ENCODE peak calls at places on chromosomes 5 and 9, in seven cellular contexts. M is uterus, Z is Peyer's patch, A is sigmoid colon, V is testis, Q is HepG2, U is transverse colon. O is an unnamed sample.

GRCh38 chr5:15008476-15008875 is 136.9 kb upstream of the ANKH start:
- DNase-seq in U (peak; percentile 87), Z (peak; percentile 34), Q (peak; percentile 95), V (peak; percentile 26), A (peak; percentile 96), M (peak; percentile 83), O (peak; percentile 95)

GRCh38 chr5:175836741-175837729 is 34.3 kb upstream of the CPLX2 start:
- DNase-seq in A (no peak), Q (no peak), V (no peak), U (no peak), Z (no peak), M (no peak), O (no peak)

GRCh38 chr9:117268847-117269452 is 145.9 kb downstream of the ASTN2 start:
- DNase-seq in A (no peak), U (no peak), M (no peak), Q (no peak), Z (no peak), V (no peak), O (no peak)

GRCh38 chr5:97979740-97980139 is 793.7 kb upstream of the RGMB start:
- DNase-seq in V (no peak), Q (no peak), M (no peak), Z (no peak), U (no peak), A (peak; percentile 54), O (no peak)

GRCh38 chr5:106093149-106093548 is 1577.6 kb downstream of the EFNA5 start:
- DNase-seq in A (no peak), Z (no peak), U (no peak), V (no peak), Q (no peak), M (no peak), O (no peak)

GRCh38 chr9:89642789-89643188 is 38.0 kb downstream of the GADD45G start:
- DNase-seq in A (peak; percentile 41), V (no peak), U (no peak), Z (no peak), M (no peak), Q (no peak), O (no peak)

GRCh38 chr5:138468133-138468965 is 3.1 kb downstream of the EGR1 start:
- DNase-seq in Z (no peak), U (no peak), A (no peak), M (no peak), Q (no peak), V (no peak), O (no peak)

GRCh38 chr5:121497176-121497575 is 354.5 kb upstream of the FTMT start:
- DNase-seq in M (no peak), A (no peak), V (no peak), Z (no peak), Q (no peak), U (no peak), O (no peak)

GRCh38 chr9:120713257-120714087 is 798 bp downstream of the MEGF9 start:
- DNase-seq in M (peak; percentile 39), A (peak; percentile 72), Q (no peak), V (no peak), U (peak; percentile 29), Z (peak; percentile 27), O (peak; percentile 13)

GRCh38 chr5:75666801-75667200 is 50.4 kb downstream of the POC5 start:
- DNase-seq in A (no peak), U (no peak), Q (no peak), M (no peak), V (no peak), Z (no peak), O (no peak)
- H3K4me1 ChIP-seq in A (no peaks in the 10 kb centered on the region), U (no peaks in the 10 kb centered on the region), Q (peaks cover 19% of the 10 kb centered on the region), M (no peaks in the 10 kb centered on the region), V (no peaks in the 10 kb centered on the region), Z (no peaks in the 10 kb centered on the region), O (peaks cover 21% of the 10 kb centered on the region)

GRCh38 chr9:136670571-136671253 is 8.0 kb downstream of the EGFL7 start:
- DNase-seq in Q (no peak), M (no peak), Z (no peak), A (no peak), U (no peak), V (no peak), O (peak; percentile 28)

GRCh38 chr9:136673088-136673969 is 10.6 kb downstream of the EGFL7 start:
- DNase-seq in A (no peak), V (no peak), U (no peak), Z (no peak), Q (no peak), M (no peak), O (no peak)

GRCh38 chr9:136672431-136673087 is 9.8 kb downstream of the EGFL7 start:
- DNase-seq in A (no peak), Z (no peak), M (no peak), U (no peak), Q (no peak), V (no peak), O (no peak)

GRCh38 chr9:136671254-136671614 is 8.5 kb downstream of the EGFL7 start:
- DNase-seq in Z (no peak), U (no peak), V (no peak), Q (no peak), A (no peak), M (no peak), O (no peak)

DNA sequence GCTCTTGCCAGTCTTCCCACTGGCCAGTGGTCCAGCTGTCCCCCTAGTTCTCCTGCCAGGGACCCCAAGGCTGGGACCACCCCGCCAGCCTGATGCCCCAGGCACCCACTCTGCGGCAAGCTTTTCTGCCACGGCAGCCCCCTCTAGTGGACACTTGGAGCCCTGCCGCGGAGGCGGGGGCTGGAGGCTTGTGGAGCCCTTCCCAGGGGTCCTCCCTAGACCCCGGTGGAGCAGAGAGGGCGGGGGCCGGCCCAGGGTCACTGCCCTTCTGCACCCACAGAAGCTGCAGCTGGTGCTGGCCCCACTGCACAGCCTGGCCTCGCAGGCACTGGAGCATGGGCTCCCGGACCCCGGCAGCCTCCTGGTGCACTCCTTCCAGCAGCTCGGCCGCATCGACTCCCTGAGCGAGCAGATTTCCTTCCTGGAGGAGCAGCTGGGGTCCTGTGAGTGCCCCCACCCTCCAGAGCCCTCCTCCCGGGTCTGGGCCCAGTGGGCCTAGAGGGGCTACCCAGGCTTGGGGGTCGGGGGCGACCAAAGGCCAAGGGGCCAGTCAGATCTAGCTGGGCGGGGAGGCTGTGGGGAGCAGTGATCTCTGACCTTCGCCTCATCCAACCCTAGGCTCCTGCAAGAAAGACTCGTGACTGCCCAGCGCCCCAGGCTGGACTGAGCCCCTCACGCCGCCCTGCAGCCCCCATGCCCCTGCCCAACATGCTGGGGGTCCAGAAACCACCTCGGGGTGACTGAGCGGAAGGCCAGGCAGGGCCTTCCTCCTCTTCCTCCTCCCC is 9.1 kb downstream of the EGFL7 start:
- DNase-seq in U (no peak), V (peak; percentile 49), M (no peak), A (no peak), Z (no peak), Q (no peak), O (peak; percentile 36)
- TF ChIP-seq POLR2A in U (peak; percentile 14), V (no peak), M (peak; percentile 12), A (no peak), Z (no peak), Q (no peak), O (no peak)

DNA sequence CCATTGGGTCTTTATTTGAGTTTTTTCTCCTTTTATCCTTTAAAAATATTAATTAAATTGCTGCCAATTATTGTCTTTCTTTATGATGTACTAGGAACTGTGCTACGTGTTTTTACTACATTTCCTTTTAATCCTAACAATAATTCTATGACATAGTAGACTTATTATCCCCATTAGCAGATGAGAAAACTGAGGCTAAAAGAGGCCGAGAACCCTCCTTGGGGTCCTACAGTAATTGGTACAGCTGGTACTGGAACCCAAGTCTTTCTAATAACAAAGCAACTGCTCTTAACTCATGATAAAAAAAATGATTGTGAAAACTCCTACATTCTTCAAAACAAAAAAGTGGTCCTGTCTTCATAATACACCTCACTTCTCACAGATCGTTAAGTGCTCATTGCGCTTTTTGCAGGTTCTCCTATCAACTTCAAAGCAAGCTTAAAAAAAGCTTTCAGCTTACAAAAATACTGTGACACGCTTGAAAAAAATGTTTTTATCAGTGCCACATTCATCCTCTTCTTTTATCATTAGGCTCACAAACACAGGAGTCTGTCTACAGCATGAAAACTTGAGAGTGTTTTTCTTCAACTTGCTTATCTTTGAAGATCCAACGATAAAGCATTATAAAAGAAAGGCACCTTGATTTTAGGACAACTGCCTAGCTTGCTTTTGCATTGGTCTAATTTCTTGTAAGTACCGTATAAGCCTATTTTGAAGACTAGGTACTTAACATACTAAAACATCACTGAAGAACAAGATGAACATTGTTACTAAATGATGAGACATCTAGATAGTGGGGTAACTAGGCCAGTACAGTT is 32.4 kb downstream of the FYB1 start:
- DNase-seq in Z (no peak), U (no peak), M (no peak), A (no peak), V (no peak), Q (no peak), O (no peak)
- H3K4me1 ChIP-seq in Z (no peaks in the 10 kb centered on the region), U (peaks cover 7% of the 10 kb centered on the region), M (no peaks in the 10 kb centered on the region), A (no peaks in the 10 kb centered on the region), V (no peaks in the 10 kb centered on the region), Q (no peaks in the 10 kb centered on the region), O (peaks cover 24% of the 10 kb centered on the region)

GRCh38 chr9:112486221-112487007 is at the start of gene KIAA1958:
- DNase-seq in U (peak; percentile 89), A (peak; percentile 89), Z (peak; percentile 84), M (peak; percentile 74), V (peak; percentile 91), Q (peak; percentile 81), O (peak; percentile 87)
- TF ChIP-seq POLR2A in U (peak; percentile 61), A (no peak), Z (peak; percentile 26), M (peak; percentile 58), V (no peak), Q (peak; percentile 99), O (no peak)

GRCh38 chr5:88389248-88390006 is 120.8 kb upstream of the TMEM161B start:
- DNase-seq in Q (no peak), U (no peak), Z (no peak), A (no peak), V (no peak), M (no peak), O (no peak)
- H3K4me1 ChIP-seq in Q (no peaks in the 10 kb centered on the region), U (no peaks in the 10 kb centered on the region), Z (no peaks in the 10 kb centered on the region), A (no peaks in the 10 kb centered on the region), V (peaks cover 4% of the 10 kb centered on the region), M (no peaks in the 10 kb centered on the region), O (no peaks in the 10 kb centered on the region)

DNA sequence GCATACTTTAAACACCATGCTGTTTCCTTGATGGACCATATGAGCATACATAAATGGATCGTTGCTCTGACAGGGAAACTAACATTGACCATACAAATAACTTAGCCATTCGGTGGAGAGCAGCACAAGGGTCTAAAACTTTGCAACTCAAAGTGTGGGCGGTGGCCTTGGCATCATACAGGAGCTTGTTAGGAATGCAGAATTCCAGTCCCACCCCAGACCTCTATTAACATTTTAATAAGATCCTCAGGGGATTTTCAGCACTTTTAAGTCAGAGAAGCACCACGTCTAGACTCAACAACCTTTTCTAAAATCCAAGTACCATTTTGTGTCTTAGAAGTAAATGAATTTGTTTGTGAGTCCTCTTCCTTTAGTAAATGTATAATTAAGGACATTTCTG is 260.9 kb downstream of the EBF1 start:
- DNase-seq in V (no peak), Z (no peak), U (no peak), A (no peak), M (no peak), Q (no peak), O (no peak)
- TF ChIP-seq POLR2A in V (no peak), Z (no peak), U (no peak), A (no peak), M (no peak), Q (no peak), O (no peak)

DNA sequence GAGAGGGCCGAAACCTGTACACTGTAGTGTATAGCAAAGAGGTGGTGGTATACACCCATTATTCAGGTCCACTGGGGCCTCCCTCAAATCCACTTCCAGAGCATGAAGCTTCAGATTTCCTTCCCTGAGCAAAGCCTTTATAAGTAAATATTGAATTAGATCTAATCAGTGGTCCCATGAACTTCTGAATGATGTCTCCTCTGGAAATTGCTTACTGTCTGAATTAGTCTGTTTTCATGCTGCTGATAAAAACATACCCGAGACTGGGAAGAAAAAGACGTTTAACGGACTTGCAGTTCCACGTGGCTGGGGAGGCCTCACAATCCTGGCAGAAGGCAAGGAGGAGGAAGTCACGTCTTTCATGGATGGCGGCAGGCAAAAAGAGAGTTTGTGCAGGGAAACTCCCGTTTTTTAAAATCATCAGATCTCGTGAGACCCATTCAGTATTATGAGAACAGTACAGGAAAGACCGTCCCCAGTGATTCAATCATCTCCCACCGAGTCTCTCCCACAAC is 193.5 kb downstream of the NR3C1 start:
- DNase-seq in Q (no peak), A (no peak), Z (no peak), V (no peak), U (no peak), M (no peak), O (no peak)
- H3K4me1 ChIP-seq in Q (peaks cover 9% of the 10 kb centered on the region), A (no peaks in the 10 kb centered on the region), Z (no peaks in the 10 kb centered on the region), V (peaks cover 4% of the 10 kb centered on the region), U (peaks cover 12% of the 10 kb centered on the region), M (no peaks in the 10 kb centered on the region), O (peaks cover 24% of the 10 kb centered on the region)